ENCODE peak calls at places on chromosomes 1 and 21, in six cellular contexts. I is cardiac muscle cell, V is right atrium auricular region, A is A549, G is fibroblast of lung, L is brain microvascular endothelial cell. J is an unnamed sample.

GRCh38 chr1:75135829-75136142 is 1.6 kb downstream of the LHX8 start:
- DNase-seq in G (peak; percentile 43), L (no peak), I (no peak), A (peak; percentile 7), V (no peak), J (no peak)

GRCh38 chr1:11025618-11026017 is 13.2 kb downstream of the TARDBP start:
- DNase-seq in G (no peak), I (no peak), V (no peak), A (no peak), L (no peak), J (no peak)

GRCh38 chr1:119712342-119713038 is 756 bp downstream of the PHGDH start:
- DNase-seq in L (peak; percentile 85), G (peak; percentile 94), I (peak; percentile 83), V (peak; percentile 80), A (peak; percentile 72), J (peak; percentile 46)

GRCh38 chr1:27071049-27071416 is 58.4 kb upstream of the TENT5B start:
- DNase-seq in I (peak; percentile 32), V (no peak), A (no peak), L (peak; percentile 35), G (peak; percentile 42), J (no peak)

GRCh38 chr1:179550753-179551682 is 24.7 kb downstream of the NPHS2 start:
- DNase-seq in L (peak; percentile 39), V (no peak), I (no peak), A (peak; percentile 50), G (peak; percentile 3), J (peak; percentile 18)

GRCh38 chr1:217333939-217334338 is 297.0 kb downstream of the GPATCH2 start:
- DNase-seq in A (peak; percentile 26), I (peak; percentile 46), V (no peak), G (peak; percentile 52), L (no peak), J (no peak)

GRCh38 chr1:64527191-64527590 is 57.3 kb downstream of the CACHD1 start:
- DNase-seq in V (no peak), I (no peak), G (no peak), A (no peak), L (no peak), J (no peak)

GRCh38 chr21:27061783-27062182 is 94.9 kb upstream of the ADAMTS5 start:
- DNase-seq in I (no peak), V (no peak), A (no peak), L (no peak), G (no peak), J (no peak)

GRCh38 chr1:30977105-30977504 is 68.5 kb upstream of the SDC3 start:
- DNase-seq in A (peak; percentile 9), G (peak; percentile 50), V (no peak), L (peak; percentile 29), I (no peak), J (no peak)

GRCh38 chr21:31194510-31195293 is 149.4 kb downstream of the TIAM1 start:
- DNase-seq in V (no peak), A (no peak), I (no peak), G (no peak), L (no peak), J (no peak)

GRCh38 chr1:221712198-221712684 is 29.6 kb downstream of the DUSP10 start:
- DNase-seq in I (no peak), A (peak; percentile 75), G (peak; percentile 87), L (peak; percentile 73), V (no peak), J (peak; percentile 62)

GRCh38 chr21:45029298-45029967 is 44.9 kb upstream of the ADARB1 start:
- DNase-seq in G (peak; percentile 44), V (no peak), A (no peak), I (no peak), L (peak; percentile 45), J (no peak)

GRCh38 chr21:20874202-20874601 is 124.0 kb upstream of the NCAM2 start:
- DNase-seq in A (no peak), L (no peak), G (no peak), V (no peak), I (no peak), J (no peak)

GRCh38 chr1:43565600-43566360 is 35.1 kb downstream of the PTPRF start:
- DNase-seq in L (peak; percentile 18), I (peak; percentile 76), G (peak; percentile 45), V (no peak), A (no peak), J (no peak)

GRCh38 chr1:10795305-10796021 is 983 bp downstream of the CASZ1 start:
- DNase-seq in V (no peak), L (no peak), I (peak; percentile 61), A (peak; percentile 37), G (no peak), J (no peak)

GRCh38 chr1:62362952-62363325 is 43.7 kb upstream of the KANK4 start:
- DNase-seq in L (no peak), V (no peak), I (no peak), G (no peak), A (no peak), J (no peak)

GRCh38 chr1:44222397-44223334 is 9.4 kb downstream of the DMAP1 start:
- DNase-seq in L (no peak), I (no peak), V (no peak), A (no peak), G (no peak), J (no peak)

GRCh38 chr1:232709339-232709738 is 79.4 kb upstream of the SIPA1L2 start:
- DNase-seq in I (no peak), G (peak; percentile 53), L (no peak), A (no peak), V (no peak), J (no peak)

GRCh38 chr1:45348609-45348965 is 8.3 kb upstream of the MUTYH start:
- DNase-seq in G (no peak), A (no peak), I (no peak), V (no peak), L (no peak), J (no peak)

GRCh38 chr21:42234464-42235241 is 15.7 kb downstream of the ABCG1 start:
- DNase-seq in I (peak; percentile 87), A (peak; percentile 36), L (peak; percentile 24), G (peak; percentile 25), V (no peak), J (peak; percentile 90)

GRCh38 chr1:70966018-70966638 is 81.5 kb downstream of the PTGER3 start:
- DNase-seq in V (no peak), A (peak; percentile 1), L (no peak), I (no peak), G (peak; percentile 0), J (no peak)
- TF ChIP-seq CTCF in V (peak; percentile 53), A (no peak), L (no peak), I (peak; percentile 27), G (peak; percentile 20), J (peak; percentile 35)

GRCh38 chr1:228378453-228379164 is 28.0 kb downstream of the TRIM11 start:
- DNase-seq in L (peak; percentile 56), I (peak; percentile 93), V (peak; percentile 73), G (peak; percentile 89), A (peak; percentile 72), J (peak; percentile 50)
- TF ChIP-seq CTCF in L (peak; percentile 72), I (peak; percentile 68), V (peak; percentile 56), G (peak; percentile 66), A (peak; percentile 62), J (peak; percentile 41)

DNA sequence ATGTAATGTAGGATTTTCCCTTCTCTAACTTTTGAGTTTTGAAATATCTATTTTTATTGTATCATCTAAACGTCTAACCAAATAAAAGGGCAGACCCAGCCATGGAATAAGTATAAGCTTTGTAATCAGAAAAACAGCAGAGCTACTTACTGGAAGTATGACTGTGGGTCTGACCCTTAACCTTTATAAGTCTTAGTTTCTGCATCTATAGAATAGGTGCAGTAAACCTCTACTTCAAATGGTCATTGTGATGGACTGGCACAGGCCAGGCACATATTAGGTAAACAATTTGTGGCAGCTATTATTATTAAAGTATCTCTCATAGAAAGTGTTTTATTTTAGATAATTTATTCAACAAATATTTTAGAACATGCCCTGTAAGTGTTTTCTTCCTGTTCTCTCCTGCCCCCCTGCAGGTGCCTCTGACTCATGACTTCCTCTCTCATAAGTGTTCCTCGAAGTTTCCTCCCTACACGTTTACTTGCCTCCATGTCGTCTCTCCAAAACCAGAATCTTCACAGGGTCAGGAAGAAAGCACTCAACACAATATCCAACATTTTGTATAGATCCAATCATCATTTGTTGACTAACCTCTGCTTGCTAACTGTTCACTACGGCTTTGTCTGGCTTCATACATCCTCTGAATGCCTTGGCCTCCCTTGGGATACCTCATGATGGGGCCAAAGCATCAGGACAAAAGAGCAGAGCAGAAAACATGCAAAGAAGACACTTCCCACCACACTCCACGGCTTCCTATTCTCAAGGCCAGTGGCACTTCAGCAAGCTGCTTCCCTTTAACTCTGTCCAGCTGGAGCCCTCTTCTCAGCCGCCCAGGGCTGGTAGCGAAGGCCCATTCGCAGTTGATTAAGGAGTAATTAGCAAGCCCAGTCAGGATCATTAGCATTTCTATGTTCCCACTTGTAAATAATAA is 224.6 kb upstream of the FGGY start:
- DNase-seq in L (no peak), V (no peak), I (no peak), G (no peak), A (no peak), J (no peak)
- TF ChIP-seq CTCF in L (peak; percentile 17), V (no peak), I (no peak), G (no peak), A (no peak), J (no peak)

DNA sequence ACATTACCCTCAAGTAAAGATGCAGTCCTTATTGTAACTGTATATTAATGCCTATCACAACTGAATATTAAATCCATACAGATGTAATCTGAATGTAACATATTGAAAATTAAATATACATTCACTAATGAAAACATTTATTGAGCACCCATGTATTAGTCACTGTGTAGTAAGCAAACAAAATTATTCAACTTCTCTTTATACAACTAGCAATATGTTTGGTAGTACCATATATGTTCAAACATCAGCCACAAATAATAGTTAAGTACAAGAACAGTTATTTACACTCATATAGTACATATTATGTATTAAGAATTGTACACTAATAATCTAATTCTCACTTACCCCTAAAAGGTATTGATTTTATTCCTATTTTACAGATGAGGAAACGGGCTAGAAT is 17.9 kb downstream of the KIF14 start:
- DNase-seq in L (no peak), V (no peak), G (no peak), I (no peak), A (no peak), J (no peak)
- TF ChIP-seq CTCF in L (no peak), V (no peak), G (no peak), I (no peak), A (no peak), J (no peak)

GRCh38 chr21:25507522-25507921 is 99.8 kb downstream of the MRPL39 start:
- DNase-seq in I (no peak), A (peak; percentile 2), G (no peak), L (no peak), V (no peak), J (no peak)
- TF ChIP-seq CTCF in I (no peak), A (no peak), G (peak; percentile 10), L (peak; percentile 31), V (no peak), J (peak; percentile 40)